ENCODE peak calls at places on chromosome 19, in eight cellular contexts. O is iris pigment epithelial cell; H is CD4-positive, alpha-beta T cell; Y is activated T-cell treated with anti-CD3 and anti-CD28 coated beads for 1 hour; N is lower lobe of right lung; G is lung microvascular endothelial cell; E is stimulated activated CD4-positive, alpha-beta T cell treated with anti-CD3 and anti-CD28 coated beads, Interleukin-12 subunit alpha, Interleukin-12 subunit beta, amount 100 ng/mL, for 4 hours; I is neural progenitor cell. A is an unnamed sample.

GRCh38 chr19:48190288-48191284 is 20.1 kb downstream of the ZSWIM9 start:
- DNase-seq in G (no peak), E (no peak), N (no peak), I (peak; percentile 81), Y (no peak), H (peak; percentile 57), O (peak; percentile 70), A (peak; percentile 96)

GRCh38 chr19:32104465-32105235 is 240.8 kb upstream of the ZNF507 start:
- DNase-seq in O (no peak), I (no peak), N (no peak), H (no peak), Y (no peak), G (no peak), E (no peak), A (peak; percentile 32)

GRCh38 chr19:16233836-16234551 is 36.3 kb downstream of the AP1M1 start:
- DNase-seq in E (no peak), N (no peak), I (no peak), H (no peak), O (no peak), Y (no peak), G (no peak), A (no peak)

GRCh38 chr19:47560999-47561398 is 11.9 kb downstream of the ZNF541 start:
- DNase-seq in O (no peak), I (no peak), E (no peak), G (no peak), H (no peak), Y (no peak), N (no peak), A (no peak)

GRCh38 chr19:35582760-35583159 is 3.2 kb upstream of the PMIS2 start:
- DNase-seq in G (no peak), Y (no peak), I (no peak), O (no peak), E (no peak), H (no peak), N (no peak), A (no peak)

GRCh38 chr19:38733493-38734175 is 10.6 kb downstream of the CAPN12 start:
- DNase-seq in H (no peak), N (peak; percentile 36), Y (no peak), E (no peak), G (peak; percentile 33), O (no peak), I (no peak), A (no peak)

GRCh38 chr19:41136636-41137035 is 22.4 kb downstream of the CYP2F1 start:
- DNase-seq in G (no peak), H (no peak), E (no peak), N (no peak), I (no peak), Y (no peak), O (no peak), A (no peak)

GRCh38 chr19:7376151-7376852 is 27.6 kb downstream of the ARHGEF18 start:
- DNase-seq in Y (no peak), I (peak; percentile 44), E (no peak), N (no peak), O (no peak), H (no peak), G (no peak), A (peak; percentile 56)

GRCh38 chr19:38229585-38230073 is 5.6 kb upstream of the DPF1 start:
- DNase-seq in G (peak; percentile 87), Y (peak; percentile 42), H (peak; percentile 31), I (peak; percentile 93), N (no peak), E (peak; percentile 63), O (peak; percentile 88), A (peak; percentile 86)

GRCh38 chr19:34232566-34233481 is 21.5 kb upstream of the GARRE1 start:
- DNase-seq in O (peak; percentile 94), G (peak; percentile 23), N (peak; percentile 59), I (no peak), Y (no peak), E (no peak), H (no peak), A (peak; percentile 98)

GRCh38 chr19:33399745-33400681 is 26.5 kb downstream of the CEBPG start:
- DNase-seq in H (no peak), N (peak; percentile 45), E (no peak), I (no peak), G (no peak), O (no peak), Y (no peak), A (no peak)

GRCh38 chr19:19214892-19215291 is 3.1 kb downstream of the NCAN start:
- DNase-seq in G (peak; percentile 72), E (peak; percentile 26), O (peak; percentile 22), N (no peak), Y (no peak), H (no peak), I (peak; percentile 87), A (peak; percentile 23)

GRCh38 chr19:32415246-32415645 is 9.7 kb downstream of the DPY19L3 start:
- DNase-seq in N (no peak), O (no peak), Y (no peak), I (no peak), E (no peak), H (no peak), G (no peak), A (no peak)

GRCh38 chr19:12880551-12881171 is 588 bp downstream of the DNASE2 start:
- DNase-seq in O (no peak), E (no peak), I (peak; percentile 69), N (peak; percentile 74), G (peak; percentile 36), H (no peak), Y (no peak), A (peak; percentile 27)

GRCh38 chr19:6734096-6734696 is 3.2 kb downstream of the GPR108 start:
- DNase-seq in E (no peak), N (peak; percentile 42), O (no peak), Y (no peak), G (peak; percentile 71), H (no peak), I (no peak), A (no peak)

GRCh38 chr19:17510220-17510993 is 1.0 kb upstream of the PGLS start:
- DNase-seq in E (no peak), N (no peak), H (no peak), Y (no peak), I (no peak), O (no peak), G (peak; percentile 19), A (peak; percentile 17)

GRCh38 chr19:55491546-55492360 is 3.5 kb downstream of the SSC5D start:
- DNase-seq in G (no peak), N (no peak), I (no peak), Y (no peak), H (no peak), O (no peak), E (no peak), A (no peak)

GRCh38 chr19:3684817-3685410 is 15.4 kb downstream of the PIP5K1C start:
- DNase-seq in O (no peak), H (no peak), N (no peak), E (no peak), Y (no peak), I (no peak), G (no peak), A (no peak)

GRCh38 chr19:29952127-29952526 is 10.1 kb downstream of the URI1 start:
- DNase-seq in Y (no peak), O (peak; percentile 17), I (no peak), N (no peak), H (no peak), G (no peak), E (no peak), A (no peak)

GRCh38 chr19:31180907-31181306 is 168.3 kb downstream of the TSHZ3 start:
- DNase-seq in E (no peak), N (no peak), O (no peak), I (no peak), G (no peak), Y (no peak), H (no peak), A (no peak)

GRCh38 chr19:9721861-9722260 is 46.7 kb downstream of the ZNF846 start:
- DNase-seq in I (peak; percentile 75), Y (no peak), N (no peak), G (no peak), E (no peak), O (no peak), H (no peak), A (no peak)

GRCh38 chr19:38722947-38723605 is 21.2 kb downstream of the CAPN12 start:
- DNase-seq in O (no peak), Y (no peak), H (no peak), N (no peak), E (no peak), I (no peak), G (no peak), A (no peak)

GRCh38 chr19:11288349-11288748 is 7.6 kb upstream of the TSPAN16 start:
- DNase-seq in E (no peak), H (no peak), I (no peak), G (peak; percentile 65), N (no peak), O (peak; percentile 46), Y (no peak), A (peak; percentile 45)

GRCh38 chr19:29120471-29120870 is 92.5 kb downstream of the UQCRFS1 start:
- DNase-seq in I (no peak), E (no peak), Y (no peak), H (no peak), N (no peak), O (no peak), G (no peak), A (no peak)

GRCh38 chr19:33392341-33393285 is 19.1 kb downstream of the CEBPG start:
- DNase-seq in H (no peak), E (no peak), G (no peak), N (peak; percentile 54), I (no peak), O (no peak), Y (no peak), A (no peak)

GRCh38 chr19:48760514-48761221 is 5.3 kb downstream of the FGF21 start:
- DNase-seq in Y (no peak), O (no peak), N (no peak), E (no peak), G (peak; percentile 74), I (no peak), H (no peak), A (no peak)

GRCh38 chr19:10353793-10354391 is 14.5 kb upstream of the ICAM3 start:
- DNase-seq in Y (no peak), H (no peak), G (no peak), E (peak; percentile 35), O (peak; percentile 37), N (no peak), I (peak; percentile 95), A (peak; percentile 26)

A was measured in fibroblast of lung.